ENCODE peak calls at places on chromosome 6, in ten cellular contexts. W, F, G, U, K, I, E, O, Q and J are unnamed samples. For H3K4me1, the result is how much of the 10 kb centered on the place peaks cover.

GRCh38 chr6:91860951-91861350 is 1274.1 kb upstream of the MAP3K7 start:
- DNase-seq in W (no peak), F (no peak), G (no peak), U (no peak), K (peak), I (peak), E (no peak), O (no peak), Q (no peak), J (no peak)

GRCh38 chr6:65545920-65546319 is 161.1 kb downstream of the EYS start:
- DNase-seq in W (no peak), F (no peak), G (no peak), U (no peak), K (no peak), I (peak), E (no peak), O (no peak), Q (no peak), J (no peak)

GRCh38 chr6:16947461-16948159 is 154.2 kb upstream of the STMND1 start:
- DNase-seq in W (no peak), F (peak), G (no peak), U (no peak), K (peak), I (peak), E (no peak), O (no peak), Q (peak), J (no peak)

GRCh38 chr6:79494841-79495240 is 42.4 kb downstream of the LCA5 start:
- DNase-seq in W (no peak), F (no peak), G (no peak), U (no peak), K (no peak), I (no peak), E (no peak), O (no peak), Q (no peak), J (no peak)

GRCh38 chr6:157763129-157763893 is 59.7 kb upstream of the SNX9 start:
- DNase-seq in W (no peak), F (peak), G (no peak), U (peak), K (peak), I (peak), E (peak), O (peak), Q (peak), J (no peak)

GRCh38 chr6:43570876-43571441 is 4.9 kb downstream of the XPO5 start:
- DNase-seq in W (no peak), F (no peak), G (no peak), U (no peak), K (peak), I (peak), E (no peak), O (no peak), Q (peak), J (no peak)

GRCh38 chr6:73177221-73177944 is 47.9 kb downstream of the KHDC1L start:
- DNase-seq in W (no peak), F (no peak), G (no peak), U (no peak), K (no peak), I (no peak), E (no peak), O (no peak), Q (no peak), J (no peak)

GRCh38 chr6:27007020-27007419 is 240.5 kb upstream of the PRSS16 start:
- DNase-seq in W (no peak), F (no peak), G (no peak), U (no peak), K (no peak), I (no peak), E (no peak), O (no peak), Q (no peak), J (no peak)

GRCh38 chr6:136608991-136609390 is 58.8 kb upstream of the MAP7 start:
- DNase-seq in W (no peak), F (no peak), G (no peak), U (no peak), K (peak), I (peak), E (no peak), O (no peak), Q (no peak), J (no peak)

GRCh38 chr6:15449001-15449400 is 203.1 kb downstream of the JARID2 start:
- DNase-seq in W (no peak), F (no peak), G (no peak), U (no peak), K (no peak), I (no peak), E (no peak), O (no peak), Q (no peak), J (no peak)

GRCh38 chr6:158608221-158608620 is 36.3 kb downstream of the DYNLT1 start:
- DNase-seq in W (no peak), F (no peak), G (no peak), U (no peak), K (no peak), I (no peak), E (no peak), O (no peak), Q (no peak), J (no peak)

GRCh38 chr6:160010067-160010466 is 41.2 kb downstream of the IGF2R start:
- DNase-seq in W (no peak), F (no peak), G (no peak), U (no peak), K (peak), I (peak), E (peak), O (peak), Q (no peak), J (no peak)

GRCh38 chr6:28863607-28864320 is 60.0 kb downstream of the TRIM27 start:
- DNase-seq in W (peak), F (no peak), G (peak), U (peak), K (peak), I (peak), E (peak), O (peak), Q (peak), J (peak)

DNA sequence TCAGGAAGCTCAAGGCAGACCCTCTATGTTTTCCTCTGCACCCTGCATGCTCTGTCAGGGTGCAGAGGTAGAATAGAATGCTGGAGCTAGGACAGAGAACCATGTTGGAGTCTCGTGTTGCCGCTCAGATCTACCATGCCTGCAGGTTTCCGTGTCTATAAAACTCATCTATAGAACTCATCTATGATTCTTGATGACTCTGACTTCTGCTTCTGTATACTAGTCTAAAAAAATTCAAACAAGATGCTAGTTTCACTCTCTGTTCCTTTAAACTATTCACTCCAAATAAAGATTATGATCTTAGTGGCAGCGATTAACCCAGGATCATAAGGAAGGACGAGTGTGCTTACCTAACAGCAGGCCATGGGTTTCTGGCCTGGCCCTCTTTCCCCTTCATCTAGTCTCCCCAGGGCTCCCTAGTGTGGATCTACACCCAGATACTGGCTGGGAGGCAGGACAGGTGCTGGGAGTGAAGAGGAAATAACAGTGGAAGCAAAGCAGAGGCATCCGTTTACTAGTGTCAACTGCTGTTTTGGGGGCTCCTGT is 162.7 kb upstream of the SUPT3H start:
- DNase-seq in W (no peak), F (no peak), G (no peak), U (no peak), K (no peak), I (no peak), E (no peak), O (no peak), Q (no peak), J (no peak)
- H3K4me1 ChIP-seq in W (under half), F (under half), G (under half), U (under half), K (under half), I (under half), E (under half), O (under half), Q (under half), J (under half)

GRCh38 chr6:11325431-11325830 is 93.0 kb upstream of the NEDD9 start:
- DNase-seq in W (no peak), F (no peak), G (no peak), U (no peak), K (no peak), I (no peak), E (no peak), O (no peak), Q (no peak), J (no peak)
- H3K27ac ChIP-seq in W (no peak), F (no peak), G (no peak), U (no peak), K (no peak), I (no peak), E (no peak), O (no peak), Q (no peak), J (no peak)

DNA sequence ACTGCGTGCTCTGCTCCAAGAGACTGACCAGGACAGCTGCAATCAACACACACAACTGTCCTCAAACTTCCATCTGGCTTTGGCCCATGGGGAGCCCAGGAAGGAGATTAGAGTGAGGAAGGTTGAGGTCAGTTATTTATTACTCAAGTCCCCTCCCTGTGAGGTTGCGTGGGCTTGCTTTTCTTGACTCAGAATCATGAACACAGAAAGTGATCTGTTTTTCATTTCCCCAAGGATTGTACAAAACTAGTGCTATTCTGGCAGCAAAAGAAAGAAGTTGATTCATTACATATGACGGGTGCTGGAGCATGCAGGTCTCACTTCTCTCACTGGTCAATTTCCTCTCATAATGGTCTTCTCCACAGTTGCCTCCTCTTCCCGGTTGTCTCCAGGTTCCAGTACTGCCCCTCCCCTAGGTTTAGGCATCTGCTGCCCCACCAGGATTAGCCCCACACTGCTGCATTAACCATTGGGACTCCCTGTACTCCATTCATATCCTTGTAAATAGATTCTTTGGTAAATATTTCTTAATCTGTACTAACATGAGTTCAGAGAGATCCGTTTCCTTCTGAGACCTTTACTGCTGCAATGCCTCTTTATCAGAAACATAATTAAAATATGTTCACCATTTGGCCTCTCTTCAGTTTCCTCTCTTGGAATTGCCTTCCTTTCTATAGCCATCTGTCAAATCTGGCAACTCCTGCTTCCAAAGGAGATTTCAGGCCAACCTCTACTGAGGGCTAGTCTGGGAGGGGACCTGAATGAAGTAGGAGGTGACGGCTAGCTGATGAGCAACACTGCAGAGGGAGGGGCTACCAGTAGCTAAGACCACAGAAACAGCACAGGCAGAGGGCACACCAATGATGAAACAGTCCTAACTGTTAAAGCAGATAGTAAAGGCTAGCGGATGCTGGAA is 888.8 kb downstream of the QKI start:
- DNase-seq in W (no peak), F (no peak), G (no peak), U (peak), K (no peak), I (no peak), E (no peak), O (peak), Q (no peak), J (no peak)
- H3K4me3 ChIP-seq in W (no peak), F (no peak), G (no peak), U (no peak), K (no peak), I (peak), E (no peak), O (no peak), Q (no peak), J (no peak)

GRCh38 chr6:108574457-108575149 is 13.9 kb downstream of the FOXO3 start:
- DNase-seq in W (no peak), F (no peak), G (no peak), U (no peak), K (no peak), I (no peak), E (no peak), O (no peak), Q (no peak), J (no peak)

GRCh38 chr6:108578595-108579038 is 17.9 kb downstream of the FOXO3 start:
- DNase-seq in W (no peak), F (no peak), G (no peak), U (no peak), K (peak), I (peak), E (no peak), O (no peak), Q (peak), J (no peak)

GRCh38 chr6:108578166-108578565 is 17.4 kb downstream of the FOXO3 start:
- DNase-seq in W (no peak), F (no peak), G (no peak), U (no peak), K (no peak), I (no peak), E (no peak), O (no peak), Q (no peak), J (no peak)

GRCh38 chr6:108576724-108577123 is 16.0 kb downstream of the FOXO3 start:
- DNase-seq in W (no peak), F (no peak), G (no peak), U (no peak), K (no peak), I (no peak), E (no peak), O (no peak), Q (no peak), J (no peak)

DNA sequence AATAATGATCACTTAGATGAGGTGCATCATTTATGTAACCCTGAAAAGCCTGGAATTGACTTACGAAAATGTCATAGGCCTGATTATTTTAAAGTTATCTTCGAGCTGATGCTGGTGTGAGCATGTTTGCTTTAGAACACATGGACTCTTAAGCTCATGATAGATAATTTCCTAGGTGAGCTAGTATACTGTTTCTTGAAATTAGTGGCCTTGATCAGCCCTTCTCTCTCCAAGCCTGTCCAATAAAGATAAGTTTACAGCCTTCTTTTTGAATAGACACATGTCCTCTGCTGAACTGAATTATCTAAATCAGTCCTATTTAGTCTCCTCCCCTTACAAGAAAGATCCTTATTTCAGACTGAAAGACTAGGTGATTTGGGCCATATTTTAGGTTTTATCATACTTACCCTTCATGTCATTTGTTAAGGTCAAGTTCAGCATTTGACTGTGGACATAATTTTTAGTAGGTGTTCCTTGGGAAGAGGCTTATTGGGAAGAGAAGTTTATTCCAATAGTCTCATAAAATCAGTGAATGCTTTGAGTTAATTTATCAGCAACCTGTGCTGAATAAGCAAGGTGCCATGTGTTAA is 15.3 kb downstream of the FOXO3 start:
- DNase-seq in W (no peak), F (no peak), G (no peak), U (no peak), K (no peak), I (no peak), E (no peak), O (no peak), Q (no peak), J (no peak)
- H3K4me1 ChIP-seq in W (half or more), F (under half), G (half or more), U (under half), K (under half), I (under half), E (under half), O (half or more), Q (under half), J (under half)

GRCh38 chr6:144659202-144659731 is 374.1 kb downstream of the UTRN start:
- DNase-seq in W (no peak), F (no peak), G (no peak), U (no peak), K (peak), I (peak), E (peak), O (no peak), Q (peak), J (no peak)

GRCh38 chr6:144660545-144660944 is 375.4 kb downstream of the UTRN start:
- DNase-seq in W (no peak), F (no peak), G (no peak), U (no peak), K (no peak), I (no peak), E (no peak), O (no peak), Q (no peak), J (no peak)

GRCh38 chr6:144659735-144660246 is 374.7 kb downstream of the UTRN start:
- DNase-seq in W (no peak), F (no peak), G (no peak), U (no peak), K (no peak), I (no peak), E (no peak), O (no peak), Q (no peak), J (no peak)

GRCh38 chr6:144655376-144655775 is 370.2 kb downstream of the UTRN start:
- DNase-seq in W (no peak), F (no peak), G (no peak), U (no peak), K (peak), I (no peak), E (no peak), O (no peak), Q (no peak), J (no peak)

DNA sequence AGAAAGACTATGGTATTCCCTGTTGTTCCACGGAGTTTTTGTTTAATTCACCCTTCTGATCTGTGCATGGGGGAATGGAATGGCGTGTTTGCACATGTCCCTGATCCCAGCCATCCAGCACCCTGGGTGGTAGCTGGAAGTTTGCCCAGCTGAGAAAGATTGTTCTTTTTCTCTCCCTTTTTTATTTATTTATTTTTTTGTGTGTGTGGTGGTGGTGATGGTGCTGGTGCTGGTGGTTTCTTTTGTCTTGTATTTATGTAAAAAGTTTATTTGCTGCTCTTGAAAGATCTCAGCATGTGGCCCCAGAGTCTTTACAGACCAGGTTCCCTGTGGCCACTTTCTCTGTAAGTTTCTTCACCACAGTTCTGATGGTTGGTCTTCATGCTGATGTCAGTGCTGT is 372.6 kb downstream of the UTRN start:
- DNase-seq in W (no peak), F (no peak), G (no peak), U (no peak), K (no peak), I (no peak), E (no peak), O (no peak), Q (no peak), J (no peak)
- H3K27ac ChIP-seq in W (no peak), F (no peak), G (no peak), U (no peak), K (no peak), I (peak), E (no peak), O (no peak), Q (no peak), J (no peak)

DNA sequence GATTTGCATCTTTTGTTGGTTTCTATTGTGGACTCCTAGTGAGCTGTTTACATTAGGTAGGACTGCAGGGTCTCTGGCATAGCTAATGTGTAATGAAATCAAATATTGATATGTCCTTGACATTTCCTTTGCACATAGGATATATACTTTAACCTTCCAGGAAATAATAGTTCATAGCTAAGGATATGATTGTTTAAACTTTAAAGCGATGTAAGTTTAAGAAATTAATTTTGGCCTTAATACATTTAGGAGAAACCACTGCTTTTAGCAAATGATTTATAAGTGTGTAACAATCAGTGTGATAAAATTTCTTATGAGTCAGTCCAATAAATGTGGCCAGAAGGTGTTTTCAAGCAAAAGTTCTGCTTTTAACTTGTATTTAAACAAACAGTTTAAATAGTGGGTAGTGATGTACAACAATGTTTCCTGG is 171.8 kb downstream of the HS3ST5 start:
- DNase-seq in W (no peak), F (no peak), G (no peak), U (no peak), K (no peak), I (no peak), E (no peak), O (no peak), Q (no peak), J (no peak)
- H3K4me3 ChIP-seq in W (no peak), F (no peak), G (no peak), U (no peak), K (no peak), I (no peak), E (no peak), O (no peak), Q (no peak), J (no peak)